ENCODE peak calls at places on chromosome 14, in seven cellular contexts. C, B, V, W, D, M and N are unnamed samples.

GRCh38 chr14:92635031-92635430 is 113.4 kb downstream of the LGMN start:
- DNase-seq in C (no peak), B (no peak), V (no peak), W (no peak), D (no peak), M (no peak), N (no peak)

GRCh38 chr14:23068792-23069412 is 11.6 kb upstream of the CDH24 start:
- DNase-seq in C (peak), B (no peak), V (peak), W (peak), D (peak), M (peak), N (peak)

GRCh38 chr14:23022849-23023499 is 11.7 kb downstream of the PSMB5 start:
- DNase-seq in C (no peak), B (no peak), V (no peak), W (no peak), D (no peak), M (no peak), N (no peak)

GRCh38 chr14:68363841-68364711 is 428.8 kb downstream of the ZFP36L1 start:
- DNase-seq in C (no peak), B (peak), V (no peak), W (peak), D (no peak), M (peak), N (peak)

GRCh38 chr14:65184032-65184764 is 81.9 kb upstream of the MAX start:
- DNase-seq in C (no peak), B (no peak), V (peak), W (peak), D (no peak), M (no peak), N (no peak)

GRCh38 chr14:28635387-28635786 is 131.2 kb upstream of the FOXG1 start:
- DNase-seq in C (no peak), B (no peak), V (no peak), W (peak), D (peak), M (no peak), N (no peak)

GRCh38 chr14:81303258-81303935 is 82.6 kb upstream of the GTF2A1 start:
- DNase-seq in C (peak), B (no peak), V (peak), W (peak), D (peak), M (no peak), N (peak)

GRCh38 chr14:63473194-63473788 is 69.9 kb downstream of the PPP2R5E start:
- DNase-seq in C (no peak), B (no peak), V (no peak), W (no peak), D (no peak), M (no peak), N (no peak)

GRCh38 chr14:94125659-94126418 is 3.6 kb downstream of the IFI27L2 start:
- DNase-seq in C (no peak), B (peak), V (no peak), W (no peak), D (no peak), M (no peak), N (no peak)

GRCh38 chr14:87049886-87050820 is 942.8 kb downstream of the GALC start:
- DNase-seq in C (no peak), B (no peak), V (peak), W (peak), D (no peak), M (no peak), N (no peak)

GRCh38 chr14:60195179-60195810 is 30.1 kb upstream of the DHRS7 start:
- DNase-seq in C (no peak), B (no peak), V (no peak), W (no peak), D (no peak), M (no peak), N (no peak)

GRCh38 chr14:51908086-51908485 is 47.7 kb downstream of the GNG2 start:
- DNase-seq in C (no peak), B (no peak), V (no peak), W (no peak), D (no peak), M (no peak), N (no peak)

GRCh38 chr14:71711619-71712018 is 220.6 kb upstream of the RGS6 start:
- DNase-seq in C (no peak), B (no peak), V (no peak), W (peak), D (no peak), M (no peak), N (peak)

GRCh38 chr14:105859717-105860614 is 333.6 kb downstream of the TMEM121 start:
- DNase-seq in C (peak), B (peak), V (no peak), W (no peak), D (no peak), M (peak), N (no peak)

GRCh38 chr14:29273513-29273912 is 506.9 kb downstream of the FOXG1 start:
- DNase-seq in C (no peak), B (no peak), V (no peak), W (no peak), D (no peak), M (no peak), N (no peak)

GRCh38 chr14:35368583-35368982 is 36.0 kb downstream of the NFKBIA start:
- DNase-seq in C (no peak), B (no peak), V (no peak), W (no peak), D (no peak), M (no peak), N (no peak)

GRCh38 chr14:68741839-68742470 is 50.9 kb downstream of the ZFP36L1 start:
- DNase-seq in C (peak), B (no peak), V (no peak), W (no peak), D (no peak), M (peak), N (no peak)

GRCh38 chr14:69325086-69325485 is 65.1 kb downstream of the GALNT16 start:
- DNase-seq in C (no peak), B (no peak), V (no peak), W (no peak), D (no peak), M (peak), N (no peak)

GRCh38 chr14:75340921-75341320 is 62.3 kb downstream of the FOS start:
- DNase-seq in C (no peak), B (peak), V (no peak), W (peak), D (no peak), M (peak), N (no peak)

GRCh38 chr14:100410056-100410565 is 87.0 kb downstream of the SLC25A47 start:
- DNase-seq in C (no peak), B (no peak), V (peak), W (no peak), D (no peak), M (no peak), N (no peak)

GRCh38 chr14:43169722-43170121 is 1337.4 kb downstream of the FSCB start:
- DNase-seq in C (no peak), B (no peak), V (no peak), W (no peak), D (no peak), M (no peak), N (no peak)

GRCh38 chr14:30656190-30656632 is 34.1 kb downstream of the SCFD1 start:
- DNase-seq in C (peak), B (no peak), V (peak), W (peak), D (peak), M (no peak), N (no peak)

GRCh38 chr14:51028851-51029754 is 65.8 kb downstream of the TRIM9 start:
- DNase-seq in C (no peak), B (no peak), V (no peak), W (no peak), D (no peak), M (no peak), N (no peak)

GRCh38 chr14:91508105-91508504 is 2.0 kb downstream of the PPP4R3A start:
- DNase-seq in C (no peak), B (no peak), V (no peak), W (no peak), D (no peak), M (no peak), N (no peak)

GRCh38 chr14:93316716-93317115 is 16.1 kb downstream of the BTBD7 start:
- DNase-seq in C (no peak), B (no peak), V (no peak), W (no peak), D (no peak), M (no peak), N (no peak)

GRCh38 chr14:105862581-105863239 is 336.3 kb downstream of the TMEM121 start:
- DNase-seq in C (no peak), B (peak), V (no peak), W (no peak), D (no peak), M (peak), N (no peak)

GRCh38 chr14:53953828-53954550 is 2.6 kb downstream of the BMP4 start:
- DNase-seq in C (no peak), B (no peak), V (peak), W (peak), D (no peak), M (peak), N (no peak)

GRCh38 chr14:71532790-71533189 is 399.4 kb upstream of the RGS6 start:
- DNase-seq in C (no peak), B (no peak), V (no peak), W (no peak), D (no peak), M (no peak), N (no peak)

GRCh38 chr14:35155962-35156361 is 33.6 kb downstream of the PRORP start:
- DNase-seq in C (peak), B (no peak), V (no peak), W (peak), D (no peak), M (no peak), N (no peak)

GRCh38 chr14:64444984-64445845 is 20.1 kb upstream of the AKAP5 start:
- DNase-seq in C (peak), B (no peak), V (no peak), W (peak), D (no peak), M (no peak), N (peak)

DNA sequence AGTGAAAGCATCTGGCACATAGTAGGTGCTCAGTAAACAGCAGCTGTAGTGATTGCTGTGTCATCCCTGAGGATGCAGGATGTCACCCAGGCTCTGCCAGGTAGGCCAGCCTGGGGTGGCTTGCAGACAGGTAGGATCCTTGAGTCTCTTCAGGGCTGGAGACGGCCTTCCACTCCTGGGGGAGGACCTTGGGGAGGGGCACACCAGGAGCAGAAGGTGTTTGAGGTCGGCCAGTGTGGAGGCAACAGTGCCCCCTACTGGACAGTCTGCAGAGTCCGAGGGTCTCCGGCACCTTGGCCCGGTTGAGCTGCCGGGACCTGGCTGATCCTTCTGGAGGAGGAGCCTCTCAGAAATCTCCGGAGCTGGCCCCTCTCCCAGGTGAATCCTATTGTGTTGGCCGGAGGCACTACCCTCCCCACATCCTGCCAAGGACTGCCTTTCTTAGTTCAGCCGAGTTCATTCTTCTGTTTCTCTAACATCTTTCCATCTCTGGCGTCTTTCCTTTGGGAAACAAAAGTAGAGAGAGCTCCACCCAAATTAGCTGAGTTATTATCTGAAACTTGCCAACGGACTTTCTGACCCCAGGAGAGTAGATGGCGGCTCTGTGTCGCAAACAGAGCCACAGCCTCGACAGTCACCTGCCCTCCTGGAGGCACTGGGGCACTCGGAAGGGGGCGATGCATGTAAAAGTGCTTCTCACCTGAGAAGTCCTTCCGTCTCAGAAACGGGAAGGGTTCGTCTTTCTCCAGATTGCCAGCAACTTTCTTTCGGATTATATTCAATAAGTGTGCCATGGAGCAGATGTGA is 41.9 kb upstream of the CLMN start:
- DNase-seq in C (peak), B (no peak), V (no peak), W (peak), D (peak), M (no peak), N (no peak)
- TF ChIP-seq CTCF in C (peak), B (peak), V (peak), W (peak), D (peak), M (peak), N (peak)

GRCh38 chr14:97013878-97014277 is 216.7 kb downstream of the VRK1 start:
- DNase-seq in C (no peak), B (no peak), V (no peak), W (no peak), D (no peak), M (no peak), N (no peak)

GRCh38 chr14:97005908-97006307 is 208.7 kb downstream of the VRK1 start:
- DNase-seq in C (no peak), B (no peak), V (no peak), W (no peak), D (no peak), M (no peak), N (no peak)

DNA sequence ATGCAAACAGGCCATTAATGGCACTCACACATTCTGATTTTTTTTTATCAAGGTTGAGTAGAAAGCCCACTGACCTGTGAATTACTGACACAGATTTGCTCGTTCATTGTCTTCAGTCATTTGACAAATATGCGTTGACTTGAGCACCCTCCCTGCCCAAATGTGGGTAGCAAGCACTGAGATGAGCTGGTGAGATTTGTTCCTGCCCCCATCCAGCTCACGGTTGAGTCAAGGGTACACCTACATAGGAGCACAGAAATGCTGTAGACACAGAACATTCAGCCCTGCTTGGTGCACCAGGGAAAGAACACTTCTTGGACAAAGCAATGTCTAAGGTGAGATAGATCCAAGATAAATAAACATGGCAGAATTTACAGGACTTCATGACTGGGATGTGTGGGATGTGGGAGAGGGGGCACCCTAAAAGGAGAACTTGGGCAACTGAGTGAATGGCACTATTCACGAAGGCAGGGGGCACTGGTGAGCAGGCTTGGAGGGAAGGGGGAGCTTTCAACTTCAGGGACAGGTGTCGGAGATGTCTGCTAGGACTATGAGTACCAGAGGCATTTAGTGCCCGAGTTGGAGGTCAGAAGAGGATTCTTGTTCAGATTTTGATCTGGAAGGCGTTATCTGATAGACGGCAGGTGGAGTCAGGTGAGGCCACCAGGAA is 213.4 kb downstream of the VRK1 start:
- DNase-seq in C (no peak), B (no peak), V (no peak), W (no peak), D (no peak), M (no peak), N (no peak)
- TF ChIP-seq CTCF in C (no peak), B (no peak), V (no peak), W (no peak), D (peak), M (no peak), N (no peak)

GRCh38 chr14:96567289-96567899 is 65.2 kb downstream of the PAPOLA start:
- DNase-seq in C (no peak), B (no peak), V (no peak), W (peak), D (no peak), M (no peak), N (no peak)
- TF ChIP-seq CTCF in C (peak), B (no peak), V (peak), W (peak), D (peak), M (peak), N (peak)

GRCh38 chr14:41609704-41610183 is 3.1 kb downstream of the LRFN5 start:
- DNase-seq in C (peak), B (no peak), V (no peak), W (peak), D (no peak), M (peak), N (no peak)
- TF ChIP-seq CTCF in C (no peak), B (no peak), V (no peak), W (peak), D (no peak), M (no peak), N (peak)

GRCh38 chr14:32933623-32933942 is 5.1 kb upstream of the NPAS3 start:
- DNase-seq in C (peak), B (no peak), V (no peak), W (no peak), D (no peak), M (no peak), N (no peak)
- TF ChIP-seq CTCF in C (no peak), B (no peak), V (peak), W (peak), D (no peak), M (no peak), N (no peak)

GRCh38 chr14:88551094-88551870 is 3.5 kb downstream of the PTPN21 start:
- DNase-seq in C (no peak), B (peak), V (peak), W (peak), D (peak), M (peak), N (no peak)
- TF ChIP-seq CTCF in C (no peak), B (no peak), V (peak), W (peak), D (no peak), M (peak), N (peak)

GRCh38 chr14:103085106-103086091 is 1.4 kb downstream of the LBHD2 start:
- DNase-seq in C (no peak), B (no peak), V (no peak), W (no peak), D (no peak), M (no peak), N (no peak)
- TF ChIP-seq CTCF in C (no peak), B (no peak), V (peak), W (peak), D (no peak), M (no peak), N (peak)